ENCODE peak calls at places on chromosome X, in four cellular contexts. I, P, J and R are unnamed samples. For H3K4me1, the result is how much of the 10 kb centered on the place peaks cover.

GRCh38 chrX:35439692-35440091 is 358.4 kb upstream of the MAGEB16 start:
- DNase-seq in J (no peak), P (no peak), I (no peak), R (no peak)

GRCh38 chrX:112851806-112852205 is 11.2 kb upstream of the AMOT start:
- DNase-seq in I (peak), P (no peak), J (no peak), R (no peak)

GRCh38 chrX:2384486-2384885 is 116.3 kb downstream of the DHRSX start:
- DNase-seq in J (no peak), P (no peak), I (no peak), R (no peak)

GRCh38 chrX:39150621-39151020 is 349.4 kb downstream of the MID1IP1 start:
- DNase-seq in I (no peak), J (no peak), P (no peak), R (no peak)

GRCh38 chrX:53682885-53683555 is 3.5 kb downstream of the HUWE1 start:
- DNase-seq in I (peak), P (no peak), J (peak), R (peak)

GRCh38 chrX:70292788-70293187 is 2.9 kb downstream of the KIF4A start:
- DNase-seq in I (no peak), P (no peak), J (no peak), R (no peak)

GRCh38 chrX:153582896-153583295 is 16.0 kb downstream of the CCNQ start:
- DNase-seq in P (no peak), I (no peak), J (peak), R (peak)

GRCh38 chrX:137563681-137564651 is 2.0 kb upstream of the ZIC3 start:
- DNase-seq in I (no peak), J (no peak), P (no peak), R (no peak)

GRCh38 chrX:22325091-22325490 is 52.4 kb downstream of the CBLL2 start:
- DNase-seq in P (no peak), I (no peak), J (no peak), R (no peak)

GRCh38 chrX:20438871-20439526 is 172.3 kb upstream of the RPS6KA3 start:
- DNase-seq in P (no peak), I (no peak), J (no peak), R (no peak)

GRCh38 chrX:107025538-107025937 is 25.5 kb upstream of the MORC4 start:
- DNase-seq in J (peak), P (peak), I (no peak), R (no peak)

GRCh38 chrX:55521687-55522086 is 32.0 kb upstream of the USP51 start:
- DNase-seq in J (no peak), P (no peak), I (no peak), R (no peak)

GRCh38 chrX:15838017-15838416 is 16.6 kb downstream of the AP1S2 start:
- DNase-seq in P (no peak), J (no peak), I (no peak), R (no peak)

GRCh38 chrX:10598540-10598939 is 21.8 kb downstream of the MID1 start:
- DNase-seq in I (no peak), P (no peak), J (no peak), R (no peak)

GRCh38 chrX:70009049-70009448 is 40.7 kb downstream of the AWAT2 start:
- DNase-seq in P (no peak), I (no peak), J (no peak), R (no peak)

GRCh38 chrX:23616361-23616760 is 50.9 kb upstream of the PRDX4 start:
- DNase-seq in J (no peak), I (no peak), P (no peak), R (no peak)

GRCh38 chrX:153032397-153033118 is 23.7 kb upstream of the PNMA3 start:
- DNase-seq in P (no peak), J (peak), I (peak), R (no peak)

GRCh38 chrX:110509778-110510510 is 151.3 kb downstream of the RTL9 start:
- DNase-seq in J (no peak), P (peak), I (no peak), R (peak)

GRCh38 chrX:70479197-70479969 is 34.7 kb downstream of the DLG3 start:
- DNase-seq in J (no peak), I (no peak), P (no peak), R (peak)

GRCh38 chrX:40646489-40647306 is 663 bp downstream of the CXorf38 start:
- DNase-seq in I (peak), P (no peak), J (no peak), R (peak)

GRCh38 chrX:11755724-11756123 is 2.3 kb upstream of the MSL3 start:
- DNase-seq in I (no peak), J (no peak), P (no peak), R (no peak)

GRCh38 chrX:57137481-57137880 is 284 bp upstream of the SPIN2A start:
- DNase-seq in P (no peak), I (no peak), J (no peak), R (no peak)

GRCh38 chrX:122026665-122027064 is 979.3 kb downstream of the GLUD2 start:
- DNase-seq in J (no peak), I (no peak), P (no peak), R (no peak)

GRCh38 chrX:108737754-108738153 is 1.4 kb upstream of the IRS4 start:
- DNase-seq in P (no peak), I (no peak), J (no peak), R (no peak)

GRCh38 chrX:122055979-122056715 is 1008.7 kb downstream of the GLUD2 start:
- DNase-seq in J (no peak), I (no peak), P (no peak), R (no peak)

GRCh38 chrX:46325312-46325877 is 219.8 kb downstream of the ZNF674 start:
- DNase-seq in I (no peak), P (no peak), J (no peak), R (peak)

GRCh38 chrX:46326161-46326560 is 219.1 kb downstream of the ZNF674 start:
- DNase-seq in I (no peak), P (no peak), J (no peak), R (peak)

GRCh38 chrX:46327229-46328081 is 217.8 kb downstream of the ZNF674 start:
- DNase-seq in I (no peak), J (no peak), P (peak), R (peak)

GRCh38 chrX:46330513-46330912 is 214.7 kb downstream of the ZNF674 start:
- DNase-seq in I (no peak), P (no peak), J (no peak), R (no peak)

DNA sequence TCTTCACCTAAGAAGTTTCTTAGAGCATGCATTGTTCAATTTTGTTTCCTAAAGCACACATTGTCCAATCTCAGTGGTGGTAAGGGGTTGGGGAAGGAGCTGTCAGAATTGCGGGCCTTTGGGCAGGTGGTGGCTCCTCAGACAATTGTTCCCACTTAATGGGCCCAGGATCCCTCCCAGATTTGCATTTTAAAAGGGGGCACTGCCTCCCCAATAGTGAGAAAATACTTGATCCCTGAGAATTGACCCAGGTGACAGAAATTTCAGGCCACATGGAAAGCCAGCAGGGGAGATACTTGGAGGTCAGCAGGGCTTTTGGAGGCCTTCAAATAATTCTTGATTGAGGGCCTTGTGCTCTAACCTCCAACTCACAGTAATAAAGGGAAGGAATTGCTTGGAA is 217.1 kb downstream of the ZNF674 start:
- DNase-seq in J (no peak), P (no peak), I (no peak), R (no peak)
- H3K4me1 ChIP-seq in J (under half), P (under half), I (under half), R (under half)

GRCh38 chrX:4844376-4844775 is 1130.9 kb upstream of the PRKX start:
- DNase-seq in P (no peak), J (no peak), I (no peak), R (no peak)
- H3K27ac ChIP-seq in P (no peak), J (no peak), I (no peak), R (no peak)

DNA sequence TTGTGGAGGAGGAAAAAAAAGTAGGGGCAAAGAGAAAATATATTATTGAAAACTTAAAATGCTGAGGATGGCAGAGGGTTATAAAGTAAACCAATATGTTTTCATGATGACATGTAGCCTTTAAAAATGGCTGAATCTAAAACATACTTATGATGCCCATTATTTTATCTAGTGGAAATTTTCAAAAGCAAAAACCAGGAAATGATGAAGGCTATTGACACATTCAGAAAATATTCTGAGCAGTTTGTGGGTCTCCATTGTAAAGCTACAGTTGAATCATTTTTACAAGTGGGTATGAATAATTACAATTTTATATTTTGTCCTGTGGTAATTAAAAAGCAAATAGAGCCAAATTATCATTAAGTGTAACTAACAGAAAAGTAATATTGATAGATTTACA is 10.7 kb downstream of the PLS3 start:
- DNase-seq in J (no peak), P (no peak), I (no peak), R (no peak)
- H3K4me1 ChIP-seq in J (under half), P (under half), I (under half), R (under half)

GRCh38 chrX:13001097-13001496 is 26.2 kb downstream of the TMSB4X start:
- DNase-seq in P (no peak), J (no peak), I (no peak), R (no peak)
- H3K27ac ChIP-seq in P (no peak), J (peak), I (no peak), R (no peak)

GRCh38 chrX:13692771-13693231 is 3.9 kb downstream of the RAB9A start:
- DNase-seq in I (no peak), P (no peak), J (no peak), R (no peak)

GRCh38 chrX:13689519-13690211 is 737 bp downstream of the RAB9A start:
- DNase-seq in P (no peak), I (no peak), J (peak), R (no peak)

GRCh38 chrX:13691845-13692334 is 3.0 kb downstream of the RAB9A start:
- DNase-seq in P (no peak), I (no peak), J (no peak), R (no peak)

GRCh38 chrX:13688772-13689518 is at the start of gene RAB9A:
- DNase-seq in P (peak), I (peak), J (peak), R (no peak)

DNA sequence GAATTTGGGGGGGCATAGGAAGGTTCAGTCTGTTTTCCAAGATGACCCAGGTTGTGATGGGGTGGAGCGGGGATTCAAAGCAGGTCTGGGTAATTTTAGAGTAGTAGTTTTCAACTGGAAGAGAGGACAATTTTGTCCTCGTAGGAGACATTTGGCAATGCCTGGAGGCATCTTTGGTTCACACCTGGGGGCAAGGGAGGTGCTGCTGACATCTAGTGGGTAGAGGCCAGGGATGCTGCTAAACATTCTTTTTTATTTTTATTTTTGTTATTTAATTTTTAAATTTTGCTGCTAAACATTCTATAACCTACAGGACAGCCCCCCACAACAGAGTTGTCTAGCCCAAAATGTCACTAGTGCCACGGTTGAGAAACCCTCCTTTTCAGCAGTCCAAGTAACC is 1.9 kb downstream of the RAB9A start:
- DNase-seq in P (no peak), J (no peak), I (no peak), R (no peak)
- H3K4me1 ChIP-seq in P (under half), J (under half), I (under half), R (under half)

DNA sequence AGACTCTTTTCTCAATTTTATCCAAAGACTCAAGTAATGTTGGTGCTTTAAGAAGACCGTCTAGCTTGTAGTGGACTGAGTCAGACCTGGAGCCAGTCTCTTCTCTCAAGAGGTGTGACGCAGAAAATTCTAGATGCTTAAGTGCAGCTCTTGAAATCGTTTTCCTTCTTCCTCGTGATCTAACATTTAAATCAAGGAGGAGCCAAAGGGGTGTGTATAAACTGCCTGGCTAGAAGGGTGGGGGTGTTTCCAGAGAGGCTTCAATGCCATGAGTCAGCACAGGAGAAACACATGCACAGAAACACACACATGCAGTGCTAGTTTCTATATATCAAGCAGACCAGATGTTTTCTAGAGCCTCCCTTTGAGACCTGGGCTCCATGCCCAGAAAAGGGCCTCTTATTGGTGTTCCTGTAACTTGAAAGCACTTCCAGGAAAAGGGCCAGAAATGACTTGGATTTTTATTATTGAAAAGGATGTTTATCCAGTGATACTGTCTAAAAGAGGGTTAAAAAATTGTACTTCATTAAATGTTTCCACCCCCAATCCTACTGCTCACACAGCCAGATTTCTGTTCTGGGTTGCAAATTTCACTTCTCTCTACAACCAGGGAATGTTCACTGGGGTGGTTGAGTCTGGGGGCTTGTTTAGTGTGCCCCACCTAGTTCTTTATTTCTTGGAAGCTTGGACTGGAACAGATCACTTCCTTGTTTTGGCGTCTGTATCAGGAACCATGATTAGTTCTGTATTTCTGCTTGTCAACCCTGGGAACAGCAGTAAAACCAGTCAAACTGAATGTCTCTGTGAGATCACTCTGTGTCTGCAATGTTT is at the start of gene CLIC2:
- DNase-seq in J (no peak), P (no peak), I (peak), R (peak)
- H3K27ac ChIP-seq in J (no peak), P (no peak), I (peak), R (no peak)

GRCh38 chrX:150454083-150454482 is 91.0 kb downstream of the MAMLD1 start:
- DNase-seq in P (no peak), I (no peak), J (no peak), R (no peak)

GRCh38 chrX:150455220-150455618 is 92.1 kb downstream of the MAMLD1 start:
- DNase-seq in J (no peak), P (no peak), I (no peak), R (no peak)

GRCh38 chrX:150454508-150455219 is 91.5 kb downstream of the MAMLD1 start:
- DNase-seq in P (no peak), J (no peak), I (no peak), R (no peak)

GRCh38 chrX:150456941-150457340 is 93.8 kb downstream of the MAMLD1 start:
- DNase-seq in P (no peak), J (no peak), I (no peak), R (no peak)

GRCh38 chrX:150456466-150456865 is 93.3 kb downstream of the MAMLD1 start:
- DNase-seq in P (no peak), I (no peak), J (no peak), R (peak)
- H3K4me1 ChIP-seq in P (under half), I (under half), J (under half), R (under half)

GRCh38 chrX:52426810-52427209 is 58.0 kb downstream of the XAGE2 start:
- DNase-seq in P (no peak), J (no peak), I (no peak), R (no peak)

GRCh38 chrX:52425710-52426245 is 57.0 kb downstream of the XAGE2 start:
- DNase-seq in I (no peak), J (no peak), P (no peak), R (no peak)

GRCh38 chrX:52420824-52421443 is 52.1 kb downstream of the XAGE2 start:
- DNase-seq in I (no peak), J (no peak), P (no peak), R (no peak)

GRCh38 chrX:52422884-52423283 is 54.1 kb downstream of the XAGE2 start:
- DNase-seq in I (no peak), P (no peak), J (no peak), R (no peak)

GRCh38 chrX:52424658-52425057 is 55.8 kb downstream of the XAGE2 start:
- DNase-seq in I (no peak), J (no peak), P (no peak), R (no peak)
- H3K27ac ChIP-seq in I (no peak), J (no peak), P (no peak), R (no peak)

DNA sequence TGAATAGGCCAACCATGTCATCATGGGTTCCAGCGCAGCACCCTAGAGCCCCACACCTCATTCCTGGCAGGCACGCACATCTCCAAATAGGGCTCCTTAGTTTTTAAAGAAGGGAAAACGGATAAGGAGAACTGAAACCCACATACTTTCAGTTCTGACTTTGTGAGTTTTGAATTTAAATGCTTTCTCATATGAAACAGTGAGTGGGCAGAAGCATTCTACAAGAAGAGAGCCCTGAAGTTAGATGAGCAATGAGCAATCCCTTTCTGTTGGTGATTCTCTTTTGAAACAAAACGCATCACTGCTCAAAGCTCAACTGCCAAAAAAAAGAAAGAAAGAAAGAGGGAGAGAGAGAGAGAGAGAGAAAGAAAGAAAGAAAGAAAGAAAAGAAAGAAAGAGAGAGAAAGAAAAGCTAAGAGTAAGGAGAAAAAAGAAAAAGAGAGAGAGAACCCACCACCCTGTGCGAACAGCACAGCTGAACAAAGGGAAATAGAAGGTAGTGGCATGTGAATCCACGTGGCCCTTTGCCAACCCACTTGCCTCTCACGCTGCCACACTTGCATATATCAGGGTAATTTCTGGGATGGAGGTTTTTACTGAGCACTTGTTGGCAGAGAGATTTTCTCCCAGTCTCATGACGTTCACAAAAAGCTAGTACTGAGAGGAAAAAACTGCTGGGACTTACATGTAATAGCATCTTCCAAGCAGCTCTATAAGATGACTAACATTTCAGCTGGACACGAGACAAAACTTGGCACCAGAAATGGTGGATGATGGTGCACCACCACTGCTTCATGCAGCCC is 31.0 kb downstream of the TMSB4X start:
- DNase-seq in I (no peak), P (no peak), J (no peak), R (no peak)
- H3K4me1 ChIP-seq in I (under half), P (under half), J (half or more), R (under half)